ENCODE peak calls at places on chromosomes 5 and 9, in ten cellular contexts. D is IMR-90, U is DND-41, S is HCT116, F is H9, O is astrocyte, H is PC-3, C is Karpas-422, Q is MM.1S, L is neuronal stem cell. X is an unnamed sample.
A peak's percentile ranks its signal among the peaks of the same experiment; 100 is the strongest.

GRCh38 chr9:2477755-2478154 is 143.8 kb upstream of the VLDLR start:
- DNase-seq in S (no peak), U (no peak), O (no peak), H (peak; percentile 69), C (no peak), Q (no peak), F (no peak), D (peak; percentile 43), L (no peak), X (peak; percentile 50)

GRCh38 chr5:34929720-34930526 is 564 bp downstream of the DNAJC21 start:
- DNase-seq in F (peak; percentile 81), C (peak; percentile 93), D (peak; percentile 66), L (peak; percentile 68), H (peak; percentile 80), Q (peak; percentile 87), O (peak; percentile 72), S (peak; percentile 73), U (peak; percentile 75), X (peak; percentile 88)

GRCh38 chr9:136656795-136657611 is 5.7 kb upstream of the EGFL7 start:
- DNase-seq in Q (no peak), H (no peak), F (no peak), S (no peak), L (no peak), D (no peak), U (no peak), C (no peak), O (no peak), X (no peak)

GRCh38 chr9:129351058-129351641 is 173.1 kb upstream of the IER5L start:
- DNase-seq in H (no peak), Q (no peak), L (peak; percentile 67), F (peak; percentile 83), U (no peak), C (no peak), S (no peak), O (no peak), D (no peak), X (no peak)

GRCh38 chr9:89837152-89837551 is 232.3 kb downstream of the GADD45G start:
- DNase-seq in Q (no peak), U (no peak), L (no peak), F (no peak), H (no peak), D (no peak), O (no peak), S (no peak), C (no peak), X (no peak)

GRCh38 chr5:140346348-140347221 is at the start of gene HBEGF:
- DNase-seq in L (peak; percentile 89), Q (peak; percentile 71), C (peak; percentile 85), F (peak; percentile 94), S (peak; percentile 74), H (peak; percentile 94), O (peak; percentile 42), U (peak; percentile 65), D (peak; percentile 63), X (peak; percentile 91)

GRCh38 chr5:143539742-143540141 is 136.3 kb upstream of the NR3C1 start:
- DNase-seq in Q (no peak), S (no peak), O (no peak), L (no peak), F (no peak), U (no peak), C (no peak), D (no peak), H (no peak), X (no peak)

GRCh38 chr9:133954862-133955529 is 37.1 kb downstream of the VAV2 start:
- DNase-seq in H (no peak), Q (no peak), C (no peak), L (no peak), U (no peak), O (no peak), F (no peak), D (no peak), S (no peak), X (peak; percentile 2)

GRCh38 chr9:131727184-131727785 is 12.6 kb downstream of the RAPGEF1 start:
- DNase-seq in H (no peak), C (no peak), S (no peak), Q (no peak), F (no peak), U (no peak), L (no peak), D (peak; percentile 24), O (peak; percentile 71), X (peak; percentile 69)

GRCh38 chr9:131731237-131731995 is 8.5 kb downstream of the RAPGEF1 start:
- DNase-seq in H (peak; percentile 64), Q (peak; percentile 35), D (peak; percentile 58), F (no peak), C (no peak), L (no peak), U (peak; percentile 50), S (no peak), O (no peak), X (no peak)

GRCh38 chr9:131727795-131728545 is 11.9 kb downstream of the RAPGEF1 start:
- DNase-seq in O (peak; percentile 57), Q (peak; percentile 66), C (peak; percentile 88), H (no peak), D (no peak), F (no peak), U (peak; percentile 14), L (no peak), S (no peak), X (no peak)

GRCh38 chr9:131728546-131728910 is 11.3 kb downstream of the RAPGEF1 start:
- DNase-seq in F (no peak), L (no peak), D (no peak), O (no peak), U (no peak), S (no peak), C (no peak), Q (peak; percentile 73), H (no peak), X (no peak)

GRCh38 chr9:131728961-131729360 is 10.9 kb downstream of the RAPGEF1 start:
- DNase-seq in F (no peak), U (peak; percentile 80), L (no peak), H (no peak), O (no peak), Q (peak; percentile 71), D (no peak), S (no peak), C (peak; percentile 70), X (no peak)
- H3K9ac ChIP-seq in F (no peak overlapping the region), U (peak overlapping the region; percentile 7), L (peak overlapping the region; percentile 61), H (no peak overlapping the region), O (no peak overlapping the region), Q (peak overlapping the region; percentile 88), D (no peak overlapping the region), S (no peak overlapping the region), C (peak overlapping the region; percentile 17), X (no peak overlapping the region)

GRCh38 chr9:69980591-69980990 is 63.1 kb upstream of the MAMDC2 start:
- DNase-seq in U (no peak), F (no peak), L (no peak), O (no peak), S (no peak), H (no peak), D (no peak), C (no peak), Q (no peak), X (no peak)

GRCh38 chr9:69980041-69980440 is 63.6 kb upstream of the MAMDC2 start:
- DNase-seq in O (peak; percentile 64), U (no peak), D (peak; percentile 37), C (no peak), L (no peak), S (no peak), H (no peak), F (no peak), Q (no peak), X (no peak)

GRCh38 chr9:69975681-69976080 is 68.0 kb upstream of the MAMDC2 start:
- DNase-seq in O (peak; percentile 80), H (no peak), Q (no peak), U (no peak), C (no peak), F (no peak), L (no peak), D (peak; percentile 55), S (no peak), X (no peak)

GRCh38 chr9:69971643-69972449 is 71.8 kb upstream of the MAMDC2 start:
- DNase-seq in Q (peak; percentile 65), C (peak; percentile 76), F (peak; percentile 82), L (peak; percentile 51), H (peak; percentile 67), U (peak; percentile 51), D (peak; percentile 68), O (peak; percentile 64), S (peak; percentile 36), X (peak; percentile 82)

GRCh38 chr9:69976165-69976564 is 67.5 kb upstream of the MAMDC2 start:
- DNase-seq in L (no peak), S (peak; percentile 36), D (peak; percentile 97), O (peak; percentile 98), U (no peak), F (no peak), C (no peak), Q (no peak), H (peak; percentile 56), X (peak; percentile 65)
- H3K9ac ChIP-seq in L (no peak overlapping the region), S (no peak overlapping the region), D (no peak overlapping the region), O (peak overlapping the region; percentile 73), U (no peak overlapping the region), F (no peak overlapping the region), C (no peak overlapping the region), Q (no peak overlapping the region), H (no peak overlapping the region), X (peak overlapping the region; percentile 18)

DNA sequence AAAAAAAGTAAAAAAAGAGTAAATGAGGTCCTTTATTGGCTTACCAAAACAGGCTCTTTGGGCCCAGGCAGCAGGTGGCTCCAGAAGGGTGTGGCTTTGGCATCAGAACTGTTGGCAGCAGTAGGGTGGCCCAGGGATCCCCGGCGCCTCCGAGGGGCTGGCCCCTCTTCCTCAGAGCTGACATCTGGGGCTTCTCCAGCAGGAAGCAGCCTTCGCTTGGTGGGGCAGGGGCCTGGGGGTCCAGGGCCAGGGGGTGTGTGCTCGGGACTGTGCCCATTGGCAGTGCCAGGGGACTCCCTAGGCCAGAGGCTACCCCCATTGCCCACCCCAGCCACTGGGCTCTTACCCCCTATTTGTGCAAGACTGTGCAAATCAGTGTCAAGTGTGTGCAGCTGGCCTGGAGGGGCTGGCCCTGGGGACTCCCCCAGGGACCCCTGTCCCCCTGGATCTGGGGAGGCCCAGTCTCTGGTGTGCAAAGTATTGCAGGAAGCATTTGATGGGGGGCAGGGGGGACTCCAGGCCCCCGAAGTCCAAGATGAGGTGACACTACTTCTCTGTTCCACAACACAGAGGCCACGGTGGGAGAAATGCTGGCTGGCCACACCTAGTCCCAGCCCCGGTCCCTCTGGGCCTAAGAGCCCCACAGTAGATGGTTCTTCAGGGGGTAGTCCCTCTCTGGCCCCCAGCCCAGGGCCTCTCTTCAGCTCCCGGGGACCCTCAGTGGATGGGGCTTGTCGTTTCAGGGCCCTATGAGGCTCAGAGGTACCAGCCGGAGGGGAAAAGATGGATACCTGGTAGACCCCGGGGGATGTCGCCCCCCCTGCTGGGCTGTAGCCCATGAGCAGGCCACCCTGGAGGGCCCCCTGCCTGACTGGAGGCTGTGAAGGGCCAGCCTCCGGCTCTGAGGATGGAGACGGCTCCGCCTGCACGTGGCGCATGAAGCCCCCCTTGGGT is 4.7 kb upstream of the STOML2 start:
- DNase-seq in L (no peak), F (no peak), O (no peak), Q (no peak), C (no peak), D (no peak), H (no peak), U (no peak), S (no peak), X (no peak)
- H3K9ac ChIP-seq in L (no peak overlapping the region), F (no peak overlapping the region), O (no peak overlapping the region), Q (no peak overlapping the region), C (no peak overlapping the region), D (no peak overlapping the region), H (no peak overlapping the region), U (no peak overlapping the region), S (no peak overlapping the region), X (no peak overlapping the region)

DNA sequence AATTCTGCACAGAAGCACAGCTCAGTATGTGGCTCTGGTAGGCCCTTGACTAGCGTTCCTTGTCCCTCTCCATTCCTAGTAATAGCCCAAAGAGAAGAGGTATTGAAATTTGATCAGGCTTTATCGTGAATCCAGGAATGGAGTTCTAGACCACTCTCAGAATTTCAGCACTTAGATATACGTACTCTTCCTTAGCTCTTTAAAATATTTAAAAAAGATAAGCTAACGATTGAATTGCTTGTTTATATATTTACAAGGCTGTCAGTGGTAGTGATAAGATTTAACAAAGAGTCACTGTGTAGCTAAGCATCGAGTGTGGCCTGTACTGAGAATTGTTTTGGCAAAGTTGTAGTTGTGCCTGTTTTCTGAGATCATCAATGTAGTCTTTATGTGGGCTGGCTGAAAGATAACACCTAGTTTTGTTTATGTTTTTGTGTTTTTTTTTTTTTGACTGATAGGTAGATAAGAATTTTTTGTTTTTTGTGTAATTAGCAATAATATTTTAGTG is 2.5 kb downstream of the KIAA1958 start:
- DNase-seq in L (no peak), O (no peak), D (no peak), F (no peak), H (no peak), Q (no peak), C (no peak), U (no peak), S (no peak), X (no peak)
- H3K9ac ChIP-seq in L (no peak overlapping the region), O (no peak overlapping the region), D (no peak overlapping the region), F (no peak overlapping the region), H (no peak overlapping the region), Q (no peak overlapping the region), C (peak overlapping the region; percentile 90), U (peak overlapping the region; percentile 89), S (no peak overlapping the region), X (no peak overlapping the region)